ENCODE peak calls at places on chromosomes 6 and 20, in eight cellular contexts. N is heart left ventricle, D is tibial nerve, L is SK-N-SH, P is tibial artery, M is psoas muscle, A is left lung, T is dorsolateral prefrontal cortex. Z is an unnamed sample.

GRCh38 chr20:38589967-38590681 is 9.1 kb downstream of the ADIG start:
- DNase-seq in N (no peak), D (no peak), L (no peak), P (no peak), M (no peak), A (no peak), T (no peak), Z (no peak)

GRCh38 chr6:160226118-160226541 is 32.5 kb downstream of the SLC22A2 start:
- DNase-seq in N (no peak), D (no peak), L (no peak), P (no peak), M (no peak), A (no peak), T (no peak), Z (no peak)

GRCh38 chr6:147116043-147116442 is 88.2 kb upstream of the STXBP5 start:
- DNase-seq in N (no peak), D (no peak), L (no peak), P (no peak), M (no peak), A (no peak), T (no peak), Z (no peak)

GRCh38 chr6:109295109-109295765 is 87.0 kb downstream of the CD164 start:
- DNase-seq in N (no peak), D (no peak), L (no peak), P (no peak), M (no peak), A (no peak), T (no peak), Z (no peak)

GRCh38 chr6:128731249-128732165 is 151.4 kb upstream of the LAMA2 start:
- DNase-seq in N (no peak), D (no peak), L (peak), P (no peak), M (no peak), A (no peak), T (no peak), Z (no peak)

GRCh38 chr6:105750089-105750488 is 336.0 kb upstream of the PRDM1 start:
- DNase-seq in N (no peak), D (no peak), L (no peak), P (no peak), M (no peak), A (no peak), T (no peak), Z (no peak)

GRCh38 chr6:56677559-56677958 is 34.9 kb upstream of the DST start:
- DNase-seq in N (no peak), D (no peak), L (no peak), P (no peak), M (no peak), A (no peak), T (no peak), Z (no peak)

GRCh38 chr20:24109008-24109407 is 120.4 kb upstream of the GGTLC1 start:
- DNase-seq in N (no peak), D (no peak), L (no peak), P (no peak), M (no peak), A (no peak), T (no peak), Z (no peak)

GRCh38 chr6:116229287-116229913 is 24.5 kb downstream of the TSPYL4 start:
- DNase-seq in N (peak), D (peak), L (peak), P (peak), M (peak), A (no peak), T (peak), Z (peak)

GRCh38 chr6:46850781-46851180 is 57.6 kb downstream of the MEP1A start:
- DNase-seq in N (no peak), D (no peak), L (no peak), P (no peak), M (no peak), A (no peak), T (no peak), Z (no peak)

GRCh38 chr20:44901972-44902371 is 7.9 kb upstream of the PABPC1L start:
- DNase-seq in N (no peak), D (no peak), L (no peak), P (no peak), M (no peak), A (no peak), T (no peak), Z (no peak)

GRCh38 chr6:56637640-56638039 is 5.0 kb downstream of the DST start:
- DNase-seq in N (no peak), D (no peak), L (peak), P (no peak), M (no peak), A (no peak), T (no peak), Z (no peak)

GRCh38 chr6:35177586-35177985 is 36.2 kb upstream of the SCUBE3 start:
- DNase-seq in N (no peak), D (no peak), L (no peak), P (no peak), M (no peak), A (no peak), T (no peak), Z (no peak)

GRCh38 chr6:41636803-41637178 is 1.5 kb upstream of the MDFI start:
- DNase-seq in N (no peak), D (no peak), L (no peak), P (no peak), M (no peak), A (peak), T (no peak), Z (no peak)

GRCh38 chr20:35561671-35562070 is 19.8 kb downstream of the ERGIC3 start:
- DNase-seq in N (no peak), D (no peak), L (no peak), P (no peak), M (no peak), A (no peak), T (no peak), Z (no peak)

GRCh38 chr20:17961600-17961965 is 7.0 kb downstream of the SNX5 start:
- DNase-seq in N (no peak), D (no peak), L (no peak), P (no peak), M (no peak), A (no peak), T (no peak), Z (no peak)

GRCh38 chr6:45415778-45416518 is 38.2 kb upstream of the SUPT3H start:
- DNase-seq in N (no peak), D (no peak), L (no peak), P (no peak), M (no peak), A (no peak), T (no peak), Z (no peak)

GRCh38 chr20:9079038-9079731 is 10.3 kb downstream of the PLCB4 start:
- DNase-seq in N (no peak), D (no peak), L (no peak), P (no peak), M (no peak), A (no peak), T (no peak), Z (no peak)

GRCh38 chr6:11606287-11606686 is 68.7 kb downstream of the TMEM170B start:
- DNase-seq in N (no peak), D (no peak), L (no peak), P (peak), M (no peak), A (no peak), T (no peak), Z (no peak)

GRCh38 chr6:108176281-108177089 is 10.7 kb downstream of the NR2E1 start:
- DNase-seq in N (no peak), D (no peak), L (peak), P (no peak), M (no peak), A (no peak), T (no peak), Z (no peak)

GRCh38 chr6:86706449-86706848 is 230.9 kb upstream of the HTR1E start:
- DNase-seq in N (no peak), D (no peak), L (no peak), P (no peak), M (no peak), A (no peak), T (no peak), Z (no peak)

GRCh38 chr6:72704979-72705378 is 83.1 kb downstream of the KCNQ5 start:
- DNase-seq in N (no peak), D (no peak), L (peak), P (no peak), M (no peak), A (no peak), T (no peak), Z (no peak)

GRCh38 chr20:1327241-1327653 is 1.7 kb downstream of the SDCBP2 start:
- DNase-seq in N (no peak), D (no peak), L (no peak), P (no peak), M (peak), A (peak), T (peak), Z (peak)
- H3K27ac ChIP-seq in N (peak), D (peak), L (peak), P (peak), M (peak), A (peak), T (peak), Z (peak)

GRCh38 chr20:62622877-62623487 is 19.3 kb upstream of the SLCO4A1 start:
- DNase-seq in N (peak), D (no peak), L (no peak), P (no peak), M (no peak), A (no peak), T (no peak), Z (no peak)
- H3K27ac ChIP-seq in N (peak), D (peak), L (no peak), P (peak), M (peak), A (peak), T (peak), Z (peak)

GRCh38 chr6:13947611-13948178 is 22.9 kb downstream of the RNF182 start:
- DNase-seq in N (no peak), D (no peak), L (no peak), P (no peak), M (no peak), A (no peak), T (no peak), Z (no peak)

GRCh38 chr6:13952101-13952500 is 27.3 kb downstream of the RNF182 start:
- DNase-seq in N (no peak), D (no peak), L (no peak), P (no peak), M (no peak), A (no peak), T (no peak), Z (no peak)

GRCh38 chr6:13953061-13953705 is 28.4 kb downstream of the RNF182 start:
- DNase-seq in N (no peak), D (no peak), L (no peak), P (no peak), M (no peak), A (no peak), T (no peak), Z (no peak)
- H3K27ac ChIP-seq in N (no peak), D (no peak), L (peak), P (no peak), M (no peak), A (no peak), T (no peak), Z (no peak)

GRCh38 chr6:150880336-150880735 is 14.8 kb downstream of the MTHFD1L start:
- DNase-seq in N (no peak), D (no peak), L (no peak), P (no peak), M (no peak), A (no peak), T (no peak), Z (no peak)

GRCh38 chr6:150877928-150878327 is 12.4 kb downstream of the MTHFD1L start:
- DNase-seq in N (no peak), D (no peak), L (no peak), P (no peak), M (no peak), A (no peak), T (no peak), Z (no peak)

GRCh38 chr6:150878347-150879213 is 13.1 kb downstream of the MTHFD1L start:
- DNase-seq in N (no peak), D (no peak), L (no peak), P (no peak), M (no peak), A (no peak), T (no peak), Z (no peak)

GRCh38 chr6:150883521-150883920 is 18.0 kb downstream of the MTHFD1L start:
- DNase-seq in N (no peak), D (no peak), L (no peak), P (no peak), M (no peak), A (no peak), T (no peak), Z (no peak)

GRCh38 chr6:150881911-150882481 is 16.5 kb downstream of the MTHFD1L start:
- DNase-seq in N (no peak), D (no peak), L (peak), P (peak), M (no peak), A (no peak), T (no peak), Z (peak)
- H3K27ac ChIP-seq in N (peak), D (peak), L (peak), P (peak), M (peak), A (peak), T (peak), Z (peak)

DNA sequence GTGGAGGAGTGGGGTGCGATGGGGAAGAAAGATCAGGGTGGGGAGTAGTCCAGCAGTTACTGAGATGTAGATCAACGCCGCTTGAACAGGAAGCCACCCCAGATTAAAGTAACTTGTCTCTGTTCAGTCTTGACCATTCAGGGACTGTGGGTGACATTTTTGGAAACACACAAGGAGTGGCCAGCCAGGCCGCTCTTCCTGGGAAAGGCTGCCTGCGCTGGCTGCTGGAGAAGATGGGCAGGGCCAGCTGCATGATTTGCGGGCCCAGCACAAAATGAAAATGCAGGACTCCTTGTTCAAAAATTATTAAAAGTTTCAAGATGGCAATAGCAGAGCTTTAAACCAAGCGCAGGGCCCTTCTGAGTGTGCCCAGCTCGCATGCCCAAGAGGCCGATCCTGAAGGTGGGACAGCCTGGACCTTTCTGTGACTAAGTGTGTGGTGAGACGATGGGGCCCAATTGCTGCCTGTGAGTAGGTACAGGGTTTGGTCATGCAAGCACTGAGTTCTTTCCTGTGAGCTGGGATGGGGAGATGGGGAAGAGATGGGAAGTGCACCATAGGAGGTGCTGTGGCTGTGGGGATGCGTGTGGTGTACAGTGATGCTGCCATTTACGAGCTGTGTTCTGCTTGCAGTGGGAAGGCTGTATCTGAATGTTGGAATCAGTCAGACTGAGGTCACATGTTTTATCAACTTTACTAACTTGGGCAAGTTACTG is 51.3 kb downstream of the DAAM2 start:
- DNase-seq in N (no peak), D (no peak), L (peak), P (peak), M (no peak), A (no peak), T (no peak), Z (no peak)
- H3K27ac ChIP-seq in N (peak), D (peak), L (no peak), P (peak), M (peak), A (no peak), T (peak), Z (peak)

GRCh38 chr6:132995432-132995831 is 181.1 kb downstream of the RPS12 start:
- DNase-seq in N (no peak), D (no peak), L (no peak), P (no peak), M (peak), A (no peak), T (peak), Z (no peak)

GRCh38 chr6:132993738-132994137 is 179.4 kb downstream of the RPS12 start:
- DNase-seq in N (no peak), D (no peak), L (no peak), P (no peak), M (no peak), A (no peak), T (no peak), Z (no peak)

DNA sequence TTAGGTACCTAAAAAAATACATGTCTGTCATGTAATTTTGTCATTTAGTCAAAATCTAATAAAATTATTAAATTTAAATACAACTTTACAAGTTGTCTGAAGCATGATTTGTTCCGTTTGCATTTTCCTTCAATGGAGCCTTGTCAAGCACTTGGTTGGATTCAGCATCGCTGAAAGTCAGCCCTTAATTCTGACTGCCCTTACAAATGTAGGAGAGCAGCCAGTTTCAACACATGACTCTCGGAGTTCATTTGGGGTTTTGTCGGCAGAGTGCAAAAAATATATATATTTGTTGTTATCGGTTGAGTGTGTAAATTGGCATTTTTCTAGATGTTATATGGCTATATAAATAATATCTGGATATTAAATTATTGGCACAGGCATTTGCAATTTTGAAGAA is 180.6 kb downstream of the RPS12 start:
- DNase-seq in N (no peak), D (no peak), L (no peak), P (no peak), M (no peak), A (no peak), T (no peak), Z (no peak)
- H3K27ac ChIP-seq in N (no peak), D (no peak), L (no peak), P (no peak), M (peak), A (no peak), T (peak), Z (no peak)

GRCh38 chr20:21583486-21584168 is 69.8 kb upstream of the NKX2-2 start:
- DNase-seq in N (no peak), D (no peak), L (no peak), P (no peak), M (no peak), A (no peak), T (no peak), Z (no peak)

GRCh38 chr20:21586682-21587081 is 72.8 kb upstream of the NKX2-2 start:
- DNase-seq in N (no peak), D (no peak), L (no peak), P (no peak), M (no peak), A (no peak), T (no peak), Z (no peak)
- H3K27ac ChIP-seq in N (no peak), D (no peak), L (no peak), P (no peak), M (no peak), A (no peak), T (no peak), Z (no peak)

GRCh38 chr6:130527173-130527572 is 161.4 kb downstream of the TMEM200A start:
- DNase-seq in N (no peak), D (no peak), L (no peak), P (no peak), M (no peak), A (no peak), T (no peak), Z (no peak)

GRCh38 chr6:130529569-130530149 is 163.8 kb downstream of the TMEM200A start:
- DNase-seq in N (no peak), D (no peak), L (no peak), P (no peak), M (no peak), A (no peak), T (no peak), Z (no peak)

GRCh38 chr6:130525378-130525777 is 159.6 kb downstream of the TMEM200A start:
- DNase-seq in N (no peak), D (no peak), L (no peak), P (no peak), M (no peak), A (no peak), T (no peak), Z (no peak)

GRCh38 chr6:130524552-130524951 is 158.7 kb downstream of the TMEM200A start:
- DNase-seq in N (no peak), D (no peak), L (no peak), P (no peak), M (no peak), A (no peak), T (no peak), Z (no peak)

DNA sequence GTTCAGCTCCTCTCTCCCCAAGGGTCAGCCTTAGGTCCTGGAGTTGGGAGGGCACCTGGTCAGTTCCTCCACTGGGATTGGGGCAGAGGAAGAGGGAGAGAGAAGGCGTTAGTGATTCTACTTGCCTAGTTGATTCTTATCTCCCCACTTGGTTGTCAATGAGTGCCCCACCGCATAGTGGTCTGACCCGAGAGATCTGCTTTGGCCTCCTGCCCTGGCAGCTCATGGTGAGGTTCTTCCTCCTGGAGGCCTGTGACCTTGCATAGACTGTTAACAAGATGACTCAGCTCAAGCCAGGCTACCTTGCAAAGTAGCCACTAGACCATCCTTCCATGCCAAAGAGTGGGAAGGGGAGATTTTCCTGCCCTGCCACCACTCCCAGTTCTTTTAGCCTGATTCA is 160.6 kb downstream of the TMEM200A start:
- DNase-seq in N (no peak), D (no peak), L (no peak), P (no peak), M (no peak), A (no peak), T (no peak), Z (no peak)
- H3K27ac ChIP-seq in N (no peak), D (no peak), L (no peak), P (no peak), M (no peak), A (no peak), T (no peak), Z (no peak)

DNA sequence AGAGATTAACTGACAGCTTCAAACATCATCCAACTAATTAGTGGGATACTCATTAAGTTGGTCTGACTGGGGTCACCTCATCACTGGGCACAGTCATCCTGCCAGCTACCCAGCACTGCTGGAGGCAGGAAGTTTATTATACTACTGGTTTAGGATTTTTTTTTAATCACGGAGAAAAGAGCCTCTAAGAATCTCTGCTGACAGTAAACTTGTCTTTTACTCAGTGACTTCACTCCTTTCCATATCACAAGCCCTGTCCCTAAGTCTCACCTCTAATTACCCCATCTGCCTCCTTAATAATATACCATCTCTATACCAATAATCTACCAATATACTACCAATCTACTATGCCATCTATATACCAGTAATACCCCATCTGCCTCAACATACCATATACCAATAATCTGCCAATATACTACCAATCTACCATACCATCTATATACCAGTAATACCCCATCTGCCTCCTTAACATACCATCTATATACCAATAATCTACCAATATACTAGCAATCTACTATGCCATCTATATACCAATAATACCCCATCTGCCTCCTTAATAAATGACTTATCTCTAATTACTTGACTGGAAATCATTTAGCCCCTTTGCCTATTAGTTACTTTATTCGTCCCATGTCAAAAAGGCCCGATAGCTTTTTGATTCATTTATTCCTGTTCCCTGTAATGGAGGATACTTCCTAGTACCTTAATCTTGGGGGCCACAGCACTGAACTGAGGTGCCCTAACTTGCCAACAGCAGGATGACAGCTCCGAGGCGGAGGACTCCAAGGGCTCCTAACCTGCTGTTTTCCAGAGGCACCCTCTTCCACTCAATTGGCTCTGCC is 5.0 kb downstream of the ATP5F1E start:
- DNase-seq in N (no peak), D (no peak), L (no peak), P (no peak), M (no peak), A (no peak), T (no peak), Z (no peak)
- H3K27ac ChIP-seq in N (no peak), D (no peak), L (peak), P (no peak), M (no peak), A (no peak), T (no peak), Z (no peak)

GRCh38 chr20:31711416-31712111 is 11.1 kb downstream of the BCL2L1 start:
- DNase-seq in N (no peak), D (no peak), L (no peak), P (no peak), M (no peak), A (no peak), T (no peak), Z (no peak)
- H3K27ac ChIP-seq in N (peak), D (peak), L (peak), P (peak), M (peak), A (peak), T (peak), Z (peak)

Z was measured in coronary artery.